ENCODE peak calls at places on chromosomes 3 and 15, in four cellular contexts. L is esophagus muscularis mucosa, D is fibroblast of the aortic adventitia, C is stomach. J is an unnamed sample.
A peak's percentile ranks its signal among the peaks of the same experiment; 100 is the strongest.

GRCh38 chr3:162338514-162338913 is 841.9 kb downstream of the OTOL1 start:
- DNase-seq in L (no peak), D (no peak), C (no peak), J (no peak)

GRCh38 chr3:8303466-8303865 is 198.2 kb upstream of the LMCD1 start:
- DNase-seq in L (peak; percentile 19), D (no peak), C (no peak), J (no peak)

GRCh38 chr15:82021992-82022391 is 23.8 kb downstream of the MEX3B start:
- DNase-seq in L (no peak), D (peak; percentile 16), C (no peak), J (peak; percentile 67)

GRCh38 chr15:61796056-61796455 is 264.2 kb downstream of the VPS13C start:
- DNase-seq in L (no peak), D (peak; percentile 1), C (no peak), J (peak; percentile 79)

GRCh38 chr3:42456211-42456610 is 45.8 kb upstream of the LYZL4 start:
- DNase-seq in L (peak; percentile 24), D (no peak), C (no peak), J (no peak)

GRCh38 chr3:21705769-21706168 is 45.2 kb downstream of the ZNF385D start:
- DNase-seq in L (peak; percentile 93), D (peak; percentile 73), C (peak; percentile 42), J (peak; percentile 70)

GRCh38 chr15:25862469-25863066 is 559 bp downstream of the ATP10A start:
- DNase-seq in L (no peak), D (no peak), C (peak; percentile 36), J (no peak)

GRCh38 chr3:115272036-115272824 is 125.1 kb upstream of the ZBTB20 start:
- DNase-seq in L (no peak), D (peak; percentile 79), C (no peak), J (peak; percentile 33)

GRCh38 chr3:159244927-159245326 is 443.1 kb downstream of the MFSD1 start:
- DNase-seq in L (no peak), D (no peak), C (no peak), J (no peak)

GRCh38 chr3:158058775-158059174 is 47.4 kb downstream of the SHOX2 start:
- DNase-seq in L (no peak), D (no peak), C (no peak), J (no peak)

GRCh38 chr3:463793-464192 is 267.2 kb downstream of the CHL1 start:
- DNase-seq in L (no peak), D (no peak), C (no peak), J (no peak)

GRCh38 chr15:30791239-30791638 is 112.5 kb upstream of the FAN1 start:
- DNase-seq in L (no peak), D (no peak), C (no peak), J (no peak)

GRCh38 chr15:59199775-59200465 is 6.7 kb upstream of the LDHAL6B start:
- DNase-seq in L (no peak), D (peak; percentile 78), C (no peak), J (peak; percentile 32)

GRCh38 chr3:183265713-183266417 is 12.8 kb downstream of the B3GNT5 start:
- DNase-seq in L (no peak), D (peak; percentile 66), C (peak; percentile 57), J (peak; percentile 94)

GRCh38 chr15:32119694-32120330 is 89.5 kb downstream of the CHRNA7 start:
- DNase-seq in L (peak; percentile 86), D (no peak), C (no peak), J (no peak)

GRCh38 chr3:177973241-177973840 is 562.9 kb upstream of the KCNMB2 start:
- DNase-seq in L (no peak), D (peak; percentile 25), C (no peak), J (no peak)

DNA sequence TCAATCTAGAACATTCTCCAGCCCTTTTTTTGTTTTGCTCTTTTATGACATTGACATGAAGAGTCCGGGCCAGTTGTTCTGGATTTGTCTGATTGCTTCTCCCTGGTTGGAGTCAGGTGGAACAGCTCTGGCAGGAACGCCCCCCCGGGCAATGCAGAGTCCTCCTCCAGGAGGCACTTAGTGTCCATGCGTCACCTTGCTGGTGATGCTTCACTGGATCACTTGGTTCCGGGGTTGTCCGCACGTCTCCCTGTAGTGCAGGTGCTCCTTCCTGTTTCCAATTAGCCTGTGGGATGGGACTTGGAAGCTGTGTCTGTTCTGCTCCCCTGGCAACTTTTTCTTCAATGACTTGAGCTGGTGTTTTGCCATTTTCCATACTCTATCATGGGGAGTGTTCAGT is 9.8 kb downstream of the CSK start:
- DNase-seq in L (no peak), D (no peak), C (no peak), J (no peak)
- H3K4me3 ChIP-seq in L (no peak overlapping the region), D (no peak overlapping the region), C (no peak overlapping the region), J (no peak overlapping the region)

GRCh38 chr3:76826915-76827314 is 213.0 kb upstream of the ROBO2 start:
- DNase-seq in L (no peak), D (no peak), C (no peak), J (no peak)
- H3K4me3 ChIP-seq in L (no peak overlapping the region), D (no peak overlapping the region), C (no peak overlapping the region), J (no peak overlapping the region)

GRCh38 chr3:121786485-121786884 is 36.9 kb upstream of the GOLGB1 start:
- DNase-seq in L (no peak), D (peak; percentile 77), C (no peak), J (no peak)
- H3K4me3 ChIP-seq in L (no peak overlapping the region), D (no peak overlapping the region), C (no peak overlapping the region), J (no peak overlapping the region)

DNA sequence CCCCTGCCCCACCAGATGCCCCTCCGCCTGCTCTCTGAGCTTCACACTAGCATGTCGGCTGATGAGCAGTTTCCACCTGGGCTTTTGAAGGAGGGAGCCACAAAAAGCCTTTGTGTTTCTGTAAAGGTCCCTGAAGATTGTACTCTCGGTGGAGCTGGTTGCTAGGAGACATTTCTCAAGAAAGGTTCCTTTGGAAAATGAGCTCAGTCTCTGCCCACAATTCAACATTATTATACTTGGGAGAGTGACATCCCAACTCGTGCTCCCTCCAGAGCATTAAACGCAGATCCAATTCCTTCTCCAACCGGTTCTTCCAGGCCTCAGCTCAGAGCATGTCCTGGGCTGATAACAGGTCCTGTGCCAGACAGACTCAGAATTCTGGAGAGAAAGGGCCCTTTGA is 26.8 kb upstream of the FAM107A start:
- DNase-seq in L (no peak), D (no peak), C (no peak), J (no peak)
- H3K4me3 ChIP-seq in L (no peak overlapping the region), D (no peak overlapping the region), C (no peak overlapping the region), J (no peak overlapping the region)

GRCh38 chr15:74133703-74134386 is 3.5 kb downstream of the ISLR2 start:
- DNase-seq in L (no peak), D (no peak), C (no peak), J (no peak)
- H3K4me3 ChIP-seq in L (no peak overlapping the region), D (no peak overlapping the region), C (no peak overlapping the region), J (no peak overlapping the region)

DNA sequence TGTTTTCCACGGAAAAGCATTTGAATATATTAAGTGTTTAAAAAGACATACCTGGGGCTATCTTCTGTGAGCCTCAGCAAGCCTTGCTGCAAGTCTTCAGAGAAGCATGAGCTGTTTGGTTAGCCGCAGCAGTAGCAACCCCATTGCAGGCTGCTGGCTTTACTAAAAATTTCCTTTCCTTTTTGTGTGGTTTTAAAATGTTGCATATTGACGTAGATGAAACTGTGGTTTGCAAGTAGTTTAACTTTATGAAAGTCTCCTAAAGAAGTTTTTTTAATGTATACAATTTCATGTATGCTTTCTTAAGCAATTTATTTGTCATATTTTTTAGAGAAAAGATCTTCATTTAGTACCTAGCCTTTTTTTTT is at the start of gene GPR171:
- DNase-seq in L (no peak), D (no peak), C (no peak), J (no peak)
- H3K4me3 ChIP-seq in L (no peak within 1 kb of the TSS), D (no peak within 1 kb of the TSS), C (no peak within 1 kb of the TSS), J (no peak within 1 kb of the TSS)

GRCh38 chr15:48643236-48643635 is 2.3 kb downstream of the FBN1 start:
- DNase-seq in L (no peak), D (peak; percentile 63), C (no peak), J (no peak)
- H3K4me3 ChIP-seq in L (peak overlapping the region; percentile 92), D (peak overlapping the region; percentile 92), C (peak overlapping the region; percentile 62), J (peak overlapping the region; percentile 70)

DNA sequence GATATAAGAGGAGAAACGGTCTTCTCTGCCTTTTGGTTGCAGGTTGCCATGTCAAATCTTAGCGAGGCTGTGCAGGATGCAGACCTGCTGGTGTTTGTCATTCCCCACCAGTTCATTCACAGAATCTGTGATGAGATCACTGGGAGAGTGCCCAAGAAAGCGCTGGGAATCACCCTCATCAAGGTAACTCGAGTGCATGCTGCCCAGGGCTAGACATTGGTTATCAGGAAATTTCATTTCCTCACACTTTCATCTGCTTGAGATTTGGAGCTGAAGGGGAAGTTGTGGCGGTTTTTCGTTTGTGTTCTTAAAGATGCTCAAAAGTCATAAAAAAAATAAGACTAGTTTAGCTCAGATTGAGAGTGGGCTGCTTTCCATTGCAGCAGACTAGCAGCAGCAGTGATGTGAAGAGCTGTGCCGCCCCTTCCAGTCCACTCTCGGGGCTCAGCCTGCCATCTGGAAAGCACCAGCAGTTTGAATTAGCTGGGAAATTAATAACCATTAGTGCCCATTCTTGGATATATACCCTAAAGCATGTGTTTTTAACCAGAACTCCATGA is 32.2 kb downstream of the GPD1L start:
- DNase-seq in L (no peak), D (no peak), C (no peak), J (no peak)
- H3K4me3 ChIP-seq in L (no peak overlapping the region), D (no peak overlapping the region), C (no peak overlapping the region), J (no peak overlapping the region)

GRCh38 chr3:181616088-181617070 is 95.3 kb upstream of the SOX2 start:
- DNase-seq in L (no peak), D (no peak), C (no peak), J (no peak)

GRCh38 chr3:181614878-181615277 is 96.8 kb upstream of the SOX2 start:
- DNase-seq in L (no peak), D (no peak), C (no peak), J (no peak)

GRCh38 chr3:181615666-181616065 is 96.1 kb upstream of the SOX2 start:
- DNase-seq in L (no peak), D (no peak), C (no peak), J (no peak)

GRCh38 chr3:181613191-181613590 is 98.5 kb upstream of the SOX2 start:
- DNase-seq in L (no peak), D (no peak), C (no peak), J (no peak)

GRCh38 chr3:181613813-181614212 is 97.9 kb upstream of the SOX2 start:
- DNase-seq in L (no peak), D (no peak), C (no peak), J (no peak)
- H3K4me3 ChIP-seq in L (no peak overlapping the region), D (no peak overlapping the region), C (no peak overlapping the region), J (no peak overlapping the region)